ENCODE peak calls at places on chromosomes 4 and X, in nine cellular contexts. B is SK-N-SH, K is transverse colon, P is AG09309, E is left ventricle myocardium inferior, D is heart right ventricle, S is fibroblast of pulmonary artery, H is tibial nerve, X is psoas muscle. L is an unnamed sample.

GRCh38 chr4:40238700-40239548 is 42.1 kb downstream of the RHOH start:
- DNase-seq in B (no peak), K (peak; percentile 22), P (no peak), E (no peak), D (no peak), S (peak; percentile 14), H (no peak), X (no peak), L (no peak)

GRCh38 chr4:15238720-15239119 is 189.1 kb upstream of the C1QTNF7 start:
- DNase-seq in B (peak; percentile 65), K (no peak), P (no peak), E (no peak), D (no peak), S (peak; percentile 66), H (no peak), X (no peak), L (peak; percentile 25)

GRCh38 chr4:137531121-137531520 is 1.2 kb downstream of the PCDH18 start:
- DNase-seq in B (peak; percentile 10), K (no peak), P (no peak), E (no peak), D (no peak), S (peak; percentile 67), H (peak; percentile 65), X (no peak), L (no peak)

GRCh38 chrX:139890991-139891700 is 41.7 kb downstream of the ATP11C start:
- DNase-seq in B (no peak), K (no peak), P (peak; percentile 45), E (no peak), D (no peak), S (peak; percentile 73), H (no peak), X (no peak), L (no peak)

GRCh38 chrX:119692241-119693031 is 532 bp downstream of the SEPTIN6 start:
- DNase-seq in B (peak; percentile 68), K (peak; percentile 47), P (no peak), E (peak; percentile 28), D (peak; percentile 24), S (peak; percentile 62), H (no peak), X (peak; percentile 27), L (peak; percentile 27)

GRCh38 chr4:143294310-143294709 is 42.4 kb upstream of the GAB1 start:
- DNase-seq in B (peak; percentile 67), K (peak; percentile 77), P (no peak), E (peak; percentile 85), D (peak; percentile 83), S (peak; percentile 60), H (peak; percentile 50), X (peak; percentile 66), L (peak; percentile 86)

GRCh38 chrX:21831496-21831895 is 7.9 kb upstream of the MBTPS2 start:
- DNase-seq in B (no peak), K (no peak), P (no peak), E (no peak), D (no peak), S (no peak), H (no peak), X (no peak), L (no peak)

GRCh38 chr4:185792384-185793146 is 19.4 kb downstream of the SORBS2 start:
- DNase-seq in B (no peak), K (no peak), P (peak; percentile 75), E (no peak), D (no peak), S (peak; percentile 92), H (peak; percentile 22), X (no peak), L (no peak)

GRCh38 chrX:39201305-39201990 is 400.2 kb downstream of the MID1IP1 start:
- DNase-seq in B (no peak), K (no peak), P (no peak), E (no peak), D (no peak), S (no peak), H (no peak), X (no peak), L (no peak)

GRCh38 chrX:40104649-40105015 is 6.9 kb upstream of the BCOR start:
- DNase-seq in B (peak; percentile 60), K (peak; percentile 65), P (no peak), E (peak; percentile 30), D (peak; percentile 50), S (peak; percentile 77), H (no peak), X (peak; percentile 66), L (peak; percentile 40)

GRCh38 chr4:1576961-1577814 is 106.9 kb downstream of the FAM53A start:
- DNase-seq in B (no peak), K (no peak), P (no peak), E (no peak), D (peak; percentile 11), S (no peak), H (no peak), X (peak; percentile 8), L (peak; percentile 19)

GRCh38 chrX:72125331-72126047 is 6.2 kb downstream of the RTL5 start:
- DNase-seq in B (no peak), K (no peak), P (no peak), E (no peak), D (no peak), S (no peak), H (no peak), X (no peak), L (no peak)

GRCh38 chrX:48025561-48025960 is 18.8 kb downstream of the SPACA5 start:
- DNase-seq in B (peak; percentile 55), K (peak; percentile 36), P (no peak), E (no peak), D (no peak), S (peak; percentile 76), H (peak; percentile 66), X (no peak), L (peak; percentile 39)

GRCh38 chrX:19709812-19710518 is 177.4 kb downstream of the SH3KBP1 start:
- DNase-seq in B (no peak), K (no peak), P (peak; percentile 78), E (no peak), D (no peak), S (peak; percentile 81), H (no peak), X (no peak), L (no peak)

GRCh38 chr4:56026596-56026995 is 77.9 kb downstream of the CEP135 start:
- DNase-seq in B (no peak), K (no peak), P (no peak), E (no peak), D (no peak), S (peak; percentile 24), H (no peak), X (no peak), L (no peak)

GRCh38 chr4:153780221-153780620 is 8.7 kb downstream of the SFRP2 start:
- DNase-seq in B (no peak), K (no peak), P (no peak), E (no peak), D (no peak), S (no peak), H (no peak), X (no peak), L (no peak)

GRCh38 chr4:153780876-153781275 is 8.0 kb downstream of the SFRP2 start:
- DNase-seq in B (no peak), K (no peak), P (no peak), E (no peak), D (no peak), S (no peak), H (no peak), X (no peak), L (no peak)

GRCh38 chr4:153781280-153781679 is 7.6 kb downstream of the SFRP2 start:
- DNase-seq in B (no peak), K (no peak), P (no peak), E (no peak), D (no peak), S (no peak), H (no peak), X (no peak), L (no peak)

GRCh38 chr4:153782567-153782966 is 6.3 kb downstream of the SFRP2 start:
- DNase-seq in B (no peak), K (no peak), P (no peak), E (no peak), D (no peak), S (no peak), H (no peak), X (no peak), L (no peak)

DNA sequence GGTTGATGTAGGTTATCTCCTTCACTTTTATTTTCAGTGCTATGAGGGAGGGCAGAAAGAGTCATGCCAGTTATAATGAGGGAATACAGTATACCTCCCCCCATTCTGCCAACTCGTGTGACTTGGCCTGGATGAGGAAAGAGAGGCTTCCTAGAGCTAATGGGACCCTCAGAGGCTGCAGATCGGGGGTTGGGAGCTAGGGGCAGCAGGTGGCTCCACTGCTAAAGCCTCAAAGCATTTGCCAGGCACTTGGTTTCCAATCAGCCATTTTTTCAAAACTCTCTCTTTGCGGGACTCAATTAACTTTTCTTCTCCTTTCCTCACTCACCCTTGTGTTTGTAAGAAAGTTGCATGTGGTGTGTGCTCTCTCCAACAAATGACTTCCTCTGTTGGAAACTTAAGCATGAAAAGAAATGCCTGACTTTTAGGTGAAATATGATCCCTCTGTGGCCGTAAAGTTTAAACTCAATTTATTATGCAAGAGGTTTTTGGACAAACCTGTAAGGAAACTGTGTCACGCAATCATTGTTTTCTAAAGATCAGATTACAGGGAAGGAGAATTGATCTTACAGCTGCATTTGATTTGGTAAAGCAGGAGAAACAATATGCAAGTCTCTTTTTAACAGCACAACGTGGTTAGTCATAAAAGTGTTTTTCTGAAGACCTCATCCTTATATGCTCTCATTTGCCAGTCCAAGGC is 7.0 kb downstream of the SFRP2 start:
- DNase-seq in B (no peak), K (no peak), P (peak; percentile 89), E (no peak), D (no peak), S (peak; percentile 15), H (no peak), X (no peak), L (no peak)
- TF ChIP-seq CTCF in B (no peak), K (no peak), P (no peak), E (no peak), D (no peak), S (no peak), H (no peak), X (no peak), L (no peak)

GRCh38 chr4:159455675-159456235 is 352.9 kb downstream of the RAPGEF2 start:
- DNase-seq in B (peak; percentile 68), K (no peak), P (no peak), E (no peak), D (no peak), S (peak; percentile 58), H (peak; percentile 44), X (no peak), L (no peak)
- TF ChIP-seq CTCF in B (peak; percentile 80), K (peak; percentile 50), P (peak; percentile 86), E (peak; percentile 75), D (peak; percentile 64), S (peak; percentile 85), H (peak; percentile 56), X (peak; percentile 32), L (peak; percentile 71)

DNA sequence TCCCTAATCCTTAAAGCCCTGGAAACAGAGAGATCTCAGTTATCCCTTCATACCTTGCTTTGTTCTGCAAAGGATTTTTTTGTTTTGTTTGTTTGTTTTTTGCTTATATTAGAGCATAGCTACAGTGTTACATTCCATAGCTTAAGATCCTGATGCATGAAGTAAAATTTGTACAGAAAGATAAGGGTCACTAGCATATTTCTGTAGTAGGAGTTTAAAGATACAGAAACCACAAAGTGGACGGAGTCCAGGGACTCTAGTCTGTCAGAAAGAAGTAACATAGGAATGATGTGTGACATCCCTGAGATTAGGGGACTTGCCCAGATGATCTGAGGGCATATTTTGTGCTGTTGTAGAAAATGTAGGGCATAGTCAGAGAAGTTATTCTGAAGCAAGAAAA is 151.9 kb upstream of the PLAC1 start:
- DNase-seq in B (no peak), K (no peak), P (no peak), E (no peak), D (no peak), S (no peak), H (no peak), X (no peak), L (no peak)
- TF ChIP-seq CTCF in B (no peak), K (no peak), P (no peak), E (no peak), D (no peak), S (no peak), H (no peak), X (no peak), L (no peak)

GRCh38 chr4:124713213-124713592 is 671 bp upstream of the ANKRD50 start:
- DNase-seq in B (peak; percentile 76), K (peak; percentile 60), P (peak; percentile 41), E (peak; percentile 70), D (peak; percentile 74), S (peak; percentile 85), H (peak; percentile 57), X (peak; percentile 63), L (peak; percentile 75)
- TF ChIP-seq CTCF in B (peak; percentile 63), K (peak; percentile 34), P (peak; percentile 61), E (peak; percentile 66), D (peak; percentile 57), S (peak; percentile 50), H (peak; percentile 36), X (peak; percentile 44), L (peak; percentile 47)